ENCODE peak calls at places on chromosome 20, in six cellular contexts. One of them, this sample, is unnamed.

GRCh38 chr20:51500936-51501335 is 41.6 kb downstream of the NFATC2 start:
- DNase-seq in nephron progenitor cell: no peak
- DNase-seq in NCI-H748 treated with DMSO at 0.1 percent for 48 hours: no peak
- DNase-seq in body of pancreas: no peak
- DNase-seq in psoas muscle: no peak
- DNase-seq in pons: no peak
- DNase-seq in this sample: no peak

GRCh38 chr20:25280574-25281535 is 33.0 kb downstream of the PYGB start:
- DNase-seq in nephron progenitor cell: no peak
- DNase-seq in NCI-H748 treated with DMSO at 0.1 percent for 48 hours: no peak
- DNase-seq in body of pancreas: peak
- DNase-seq in psoas muscle: peak
- DNase-seq in pons: no peak
- DNase-seq in this sample: no peak

GRCh38 chr20:45044084-45044573 is 56.8 kb downstream of the KCNS1 start:
- DNase-seq in nephron progenitor cell: peak
- DNase-seq in NCI-H748 treated with DMSO at 0.1 percent for 48 hours: peak
- DNase-seq in body of pancreas: peak
- DNase-seq in psoas muscle: no peak
- DNase-seq in pons: peak
- DNase-seq in this sample: peak

GRCh38 chr20:36573798-36574277 is 441 bp downstream of the TGIF2 start:
- DNase-seq in nephron progenitor cell: no peak
- DNase-seq in NCI-H748 treated with DMSO at 0.1 percent for 48 hours: no peak
- DNase-seq in body of pancreas: peak
- DNase-seq in psoas muscle: peak
- DNase-seq in pons: peak
- DNase-seq in this sample: peak

GRCh38 chr20:53676519-53676822 is 82.8 kb upstream of the ZNF217 start:
- DNase-seq in nephron progenitor cell: no peak
- DNase-seq in NCI-H748 treated with DMSO at 0.1 percent for 48 hours: no peak
- DNase-seq in body of pancreas: no peak
- DNase-seq in psoas muscle: no peak
- DNase-seq in pons: no peak
- DNase-seq in this sample: no peak

GRCh38 chr20:39516964-39517363 is 554.8 kb downstream of the DHX35 start:
- DNase-seq in nephron progenitor cell: no peak
- DNase-seq in NCI-H748 treated with DMSO at 0.1 percent for 48 hours: no peak
- DNase-seq in body of pancreas: no peak
- DNase-seq in psoas muscle: no peak
- DNase-seq in pons: no peak
- DNase-seq in this sample: no peak

GRCh38 chr20:2137552-2138201 is 36.0 kb downstream of the STK35 start:
- DNase-seq in nephron progenitor cell: no peak
- DNase-seq in NCI-H748 treated with DMSO at 0.1 percent for 48 hours: no peak
- DNase-seq in body of pancreas: no peak
- DNase-seq in psoas muscle: no peak
- DNase-seq in pons: no peak
- DNase-seq in this sample: no peak

GRCh38 chr20:53900380-53900999 is 169.9 kb downstream of the BCAS1 start:
- DNase-seq in nephron progenitor cell: no peak
- DNase-seq in NCI-H748 treated with DMSO at 0.1 percent for 48 hours: no peak
- DNase-seq in body of pancreas: no peak
- DNase-seq in psoas muscle: no peak
- DNase-seq in pons: no peak
- DNase-seq in this sample: no peak

GRCh38 chr20:19486448-19486847 is 271.6 kb upstream of the RIN2 start:
- DNase-seq in nephron progenitor cell: no peak
- DNase-seq in NCI-H748 treated with DMSO at 0.1 percent for 48 hours: no peak
- DNase-seq in body of pancreas: no peak
- DNase-seq in psoas muscle: no peak
- DNase-seq in pons: no peak
- DNase-seq in this sample: no peak

GRCh38 chr20:38790210-38791053 is 15.1 kb upstream of the PPP1R16B start:
- DNase-seq in nephron progenitor cell: peak
- DNase-seq in NCI-H748 treated with DMSO at 0.1 percent for 48 hours: peak
- DNase-seq in body of pancreas: peak
- DNase-seq in psoas muscle: no peak
- DNase-seq in pons: peak
- DNase-seq in this sample: peak

This sample was measured in KG1.